ENCODE peak calls at places on chromosomes 1 and 21, in four cellular contexts. One of them, this sample, is unnamed.

GRCh38 chr21:45281411-45282282 is 6.0 kb downstream of the POFUT2 start:
- DNase-seq in NB4: no peak
- DNase-seq in body of pancreas: no peak
- DNase-seq in esophagus squamous epithelium: no peak
- DNase-seq in this sample: peak; percentile 66

GRCh38 chr1:228082975-228083870 is 715 bp downstream of the ARF1 start:
- DNase-seq in NB4: peak; percentile 56
- DNase-seq in body of pancreas: peak; percentile 65
- DNase-seq in esophagus squamous epithelium: no peak
- DNase-seq in this sample: peak; percentile 87

GRCh38 chr1:168606096-168606495 is 29.7 kb downstream of the XCL1 start:
- DNase-seq in NB4: no peak
- DNase-seq in body of pancreas: no peak
- DNase-seq in esophagus squamous epithelium: no peak
- DNase-seq in this sample: no peak

GRCh38 chr1:4002061-4002521 is 102.0 kb upstream of the C1orf174 start:
- DNase-seq in NB4: no peak
- DNase-seq in body of pancreas: no peak
- DNase-seq in esophagus squamous epithelium: no peak
- DNase-seq in this sample: peak; percentile 56

GRCh38 chr1:86913399-86913895 is 479 bp downstream of the SELENOF start:
- DNase-seq in NB4: peak; percentile 64
- DNase-seq in body of pancreas: peak; percentile 40
- DNase-seq in esophagus squamous epithelium: no peak
- DNase-seq in this sample: no peak

GRCh38 chr1:29465755-29466154 is 229.4 kb downstream of the PTPRU start:
- DNase-seq in NB4: peak; percentile 18
- DNase-seq in body of pancreas: no peak
- DNase-seq in esophagus squamous epithelium: no peak
- DNase-seq in this sample: peak; percentile 6

GRCh38 chr21:9767592-9768375 is 753.6 kb upstream of the TPTE start:
- DNase-seq in NB4: no peak
- DNase-seq in body of pancreas: no peak
- DNase-seq in esophagus squamous epithelium: no peak
- DNase-seq in this sample: no peak

GRCh38 chr1:100445565-100445964 is 92.4 kb upstream of the GPR88 start:
- DNase-seq in NB4: no peak
- DNase-seq in body of pancreas: no peak
- DNase-seq in esophagus squamous epithelium: no peak
- DNase-seq in this sample: no peak

GRCh38 chr1:1874901-1875300 is 16.0 kb downstream of the GNB1 start:
- DNase-seq in NB4: no peak
- DNase-seq in body of pancreas: no peak
- DNase-seq in esophagus squamous epithelium: no peak
- DNase-seq in this sample: no peak

GRCh38 chr1:100670083-100670482 is 49.5 kb upstream of the VCAM1 start:
- DNase-seq in NB4: no peak
- DNase-seq in body of pancreas: no peak
- DNase-seq in esophagus squamous epithelium: no peak
- DNase-seq in this sample: no peak

GRCh38 chr1:160416369-160416768 is 16.0 kb downstream of the VANGL2 start:
- DNase-seq in NB4: peak; percentile 39
- DNase-seq in body of pancreas: peak; percentile 22
- DNase-seq in esophagus squamous epithelium: no peak
- DNase-seq in this sample: no peak

GRCh38 chr1:9164537-9164910 is 35.6 kb upstream of the GPR157 start:
- DNase-seq in NB4: no peak
- DNase-seq in body of pancreas: no peak
- DNase-seq in esophagus squamous epithelium: no peak
- DNase-seq in this sample: no peak

GRCh38 chr1:174875306-174875705 is 124.4 kb upstream of the CACYBP start:
- DNase-seq in NB4: no peak
- DNase-seq in body of pancreas: peak; percentile 91
- DNase-seq in esophagus squamous epithelium: no peak
- DNase-seq in this sample: no peak

GRCh38 chr1:214416417-214417212 is 134.8 kb downstream of the PTPN14 start:
- DNase-seq in NB4: no peak
- DNase-seq in body of pancreas: no peak
- DNase-seq in esophagus squamous epithelium: no peak
- DNase-seq in this sample: no peak

GRCh38 chr1:168397806-168398205 is 117.1 kb downstream of the TBX19 start:
- DNase-seq in NB4: no peak
- DNase-seq in body of pancreas: no peak
- DNase-seq in esophagus squamous epithelium: no peak
- DNase-seq in this sample: no peak

GRCh38 chr1:91555821-91556531 is 55.3 kb downstream of the CDC7 start:
- DNase-seq in NB4: no peak
- DNase-seq in body of pancreas: no peak
- DNase-seq in esophagus squamous epithelium: no peak
- DNase-seq in this sample: no peak

GRCh38 chr1:101548376-101548775 is 311.6 kb downstream of the S1PR1 start:
- DNase-seq in NB4: no peak
- DNase-seq in body of pancreas: no peak
- DNase-seq in esophagus squamous epithelium: no peak
- DNase-seq in this sample: no peak

GRCh38 chr1:116168277-116169032 is 57.3 kb downstream of the MAB21L3 start:
- DNase-seq in NB4: peak; percentile 74
- DNase-seq in body of pancreas: peak; percentile 90
- DNase-seq in esophagus squamous epithelium: peak; percentile 9
- DNase-seq in this sample: peak; percentile 90

GRCh38 chr1:181675091-181675490 is 191.8 kb downstream of the CACNA1E start:
- DNase-seq in NB4: no peak
- DNase-seq in body of pancreas: no peak
- DNase-seq in esophagus squamous epithelium: no peak
- DNase-seq in this sample: no peak

GRCh38 chr1:48471103-48471502 is 901 bp downstream of the SPATA6 start:
- DNase-seq in NB4: no peak
- DNase-seq in body of pancreas: no peak
- DNase-seq in esophagus squamous epithelium: no peak
- DNase-seq in this sample: peak; percentile 75

GRCh38 chr1:85328713-85329376 is 52.4 kb upstream of the BCL10 start:
- DNase-seq in NB4: no peak
- DNase-seq in body of pancreas: peak; percentile 14
- DNase-seq in esophagus squamous epithelium: no peak
- DNase-seq in this sample: no peak

GRCh38 chr1:113874017-113874879 is 2.7 kb upstream of the PTPN22 start:
- DNase-seq in NB4: peak; percentile 71
- DNase-seq in body of pancreas: peak; percentile 74
- DNase-seq in esophagus squamous epithelium: no peak
- DNase-seq in this sample: no peak

GRCh38 chr1:58065520-58065919 is 481.0 kb downstream of the OMA1 start:
- DNase-seq in NB4: no peak
- DNase-seq in body of pancreas: no peak
- DNase-seq in esophagus squamous epithelium: no peak
- DNase-seq in this sample: no peak

GRCh38 chr1:154575147-154575927 is 7.8 kb downstream of the CHRNB2 start:
- DNase-seq in NB4: no peak
- DNase-seq in body of pancreas: no peak
- DNase-seq in esophagus squamous epithelium: no peak
- DNase-seq in this sample: no peak

GRCh38 chr21:41137889-41138288 is 30.1 kb upstream of the BACE2 start:
- DNase-seq in NB4: no peak
- DNase-seq in body of pancreas: no peak
- DNase-seq in esophagus squamous epithelium: no peak
- DNase-seq in this sample: no peak

GRCh38 chr1:54464477-54465146 is 58.4 kb upstream of the SSBP3 start:
- DNase-seq in NB4: peak; percentile 98
- DNase-seq in body of pancreas: no peak
- DNase-seq in esophagus squamous epithelium: no peak
- DNase-seq in this sample: peak; percentile 53

GRCh38 chr1:12275370-12275769 is 45.5 kb downstream of the VPS13D start:
- DNase-seq in NB4: peak; percentile 38
- DNase-seq in body of pancreas: peak; percentile 42
- DNase-seq in esophagus squamous epithelium: no peak
- DNase-seq in this sample: no peak

GRCh38 chr1:107689157-107689556 is 275.8 kb downstream of the VAV3 start:
- DNase-seq in NB4: no peak
- DNase-seq in body of pancreas: no peak
- DNase-seq in esophagus squamous epithelium: no peak
- DNase-seq in this sample: peak; percentile 78

GRCh38 chr1:106290805-106291537 is 765.5 kb upstream of the PRMT6 start:
- DNase-seq in NB4: no peak
- DNase-seq in body of pancreas: no peak
- DNase-seq in esophagus squamous epithelium: no peak
- DNase-seq in this sample: no peak

GRCh38 chr1:229186373-229187056 is 84.4 kb upstream of the RAB4A start:
- DNase-seq in NB4: no peak
- DNase-seq in body of pancreas: no peak
- DNase-seq in esophagus squamous epithelium: no peak
- DNase-seq in this sample: no peak

GRCh38 chr1:106615473-106615872 is 441.0 kb upstream of the PRMT6 start:
- DNase-seq in NB4: no peak
- DNase-seq in body of pancreas: no peak
- DNase-seq in esophagus squamous epithelium: no peak
- DNase-seq in this sample: no peak

GRCh38 chr1:89670168-89670567 is 37.2 kb downstream of the LRRC8C start:
- DNase-seq in NB4: no peak
- DNase-seq in body of pancreas: no peak
- DNase-seq in esophagus squamous epithelium: no peak
- DNase-seq in this sample: no peak

GRCh38 chr1:20958430-20958829 is 171.3 kb upstream of the HP1BP3 start:
- DNase-seq in NB4: peak; percentile 9
- DNase-seq in body of pancreas: no peak
- DNase-seq in esophagus squamous epithelium: no peak
- DNase-seq in this sample: no peak

GRCh38 chr1:40161125-40161887 is at the start of gene RLF:
- DNase-seq in NB4: peak; percentile 94
- DNase-seq in body of pancreas: peak; percentile 95
- DNase-seq in esophagus squamous epithelium: peak; percentile 83
- DNase-seq in this sample: peak; percentile 98
- TF ChIP-seq CTCF in NB4: no peak
- TF ChIP-seq CTCF in body of pancreas: no peak
- TF ChIP-seq CTCF in esophagus squamous epithelium: no peak
- TF ChIP-seq CTCF in this sample: peak; percentile 8

DNA sequence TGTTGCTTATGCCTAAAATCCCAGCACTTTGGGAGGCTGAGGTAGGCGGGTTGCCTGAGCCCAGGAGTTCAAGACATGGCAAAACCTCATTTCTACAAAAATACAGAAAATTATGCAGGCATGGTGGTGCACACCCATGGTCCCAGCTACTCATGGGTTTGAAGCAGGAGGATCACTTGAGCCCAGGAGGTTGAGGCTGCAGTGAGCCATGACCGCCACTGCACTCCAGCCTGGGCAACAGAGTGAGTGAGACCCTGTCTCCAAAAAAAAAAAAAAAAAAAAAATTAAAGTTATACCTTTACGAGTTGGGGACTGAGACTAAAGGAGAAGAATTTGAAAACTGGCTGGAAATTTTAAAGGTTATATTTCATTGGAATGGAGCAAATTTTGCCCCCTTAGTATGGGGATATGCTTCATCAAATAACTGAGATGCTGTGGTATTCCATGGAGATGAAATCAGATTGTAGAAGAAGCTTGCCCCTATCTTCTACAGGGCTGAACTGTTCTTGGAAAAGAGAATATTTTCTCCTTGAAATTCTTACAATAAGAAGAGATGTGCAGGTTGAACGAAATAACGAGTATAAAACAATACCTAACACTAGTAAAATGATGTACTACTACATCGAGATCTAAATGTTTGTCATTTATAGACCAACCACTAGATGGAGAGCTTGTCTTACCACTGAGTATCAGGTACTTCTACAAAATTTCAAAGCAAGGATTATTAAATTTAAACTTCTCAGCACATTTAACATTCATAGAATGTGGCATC is 34.9 kb upstream of the SCYL3 start:
- DNase-seq in NB4: peak; percentile 54
- DNase-seq in body of pancreas: no peak
- DNase-seq in esophagus squamous epithelium: no peak
- DNase-seq in this sample: no peak
- TF ChIP-seq POLR2A in NB4: no peak
- TF ChIP-seq POLR2A in body of pancreas: no peak
- TF ChIP-seq POLR2A in esophagus squamous epithelium: no peak
- TF ChIP-seq POLR2A in this sample: no peak

GRCh38 chr1:15847100-15847892 is at the start of gene SPEN:
- DNase-seq in NB4: peak; percentile 98
- DNase-seq in body of pancreas: peak; percentile 98
- DNase-seq in esophagus squamous epithelium: peak; percentile 89
- DNase-seq in this sample: peak; percentile 99
- TF ChIP-seq CTCF in NB4: no peak
- TF ChIP-seq CTCF in body of pancreas: no peak
- TF ChIP-seq CTCF in esophagus squamous epithelium: no peak
- TF ChIP-seq CTCF in this sample: peak; percentile 11

GRCh38 chr21:29342394-29342957 is 43.8 kb downstream of the BACH1 start:
- DNase-seq in NB4: no peak
- DNase-seq in body of pancreas: peak; percentile 57
- DNase-seq in esophagus squamous epithelium: no peak
- DNase-seq in this sample: peak; percentile 82
- TF ChIP-seq POLR2A in NB4: no peak
- TF ChIP-seq POLR2A in body of pancreas: no peak
- TF ChIP-seq POLR2A in esophagus squamous epithelium: no peak
- TF ChIP-seq POLR2A in this sample: no peak

DNA sequence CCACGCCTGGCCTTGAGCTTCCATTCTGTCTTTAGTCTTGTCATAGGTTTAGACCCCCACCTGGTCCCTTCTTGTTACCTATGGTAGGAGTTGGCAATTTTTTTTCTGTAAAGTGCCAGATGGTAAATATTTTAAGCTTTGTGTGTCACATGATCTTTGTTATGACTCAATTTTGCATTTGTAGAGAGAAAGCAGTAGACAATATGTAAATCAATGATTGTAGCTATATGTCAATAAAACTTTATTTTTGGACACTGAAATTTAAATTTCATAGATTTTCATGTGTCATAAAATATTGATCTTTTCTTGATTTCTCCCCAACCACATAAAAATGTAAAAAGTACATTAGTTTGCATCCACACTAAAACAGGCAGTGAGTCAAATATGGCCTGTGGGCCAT is 8.0 kb downstream of the MKNK1 start:
- DNase-seq in NB4: no peak
- DNase-seq in body of pancreas: no peak
- DNase-seq in esophagus squamous epithelium: no peak
- DNase-seq in this sample: no peak
- TF ChIP-seq CTCF in NB4: no peak
- TF ChIP-seq CTCF in body of pancreas: no peak
- TF ChIP-seq CTCF in esophagus squamous epithelium: no peak
- TF ChIP-seq CTCF in this sample: no peak

GRCh38 chr1:222928212-222928611 is 113.4 kb downstream of the DISP1 start:
- DNase-seq in NB4: peak; percentile 9
- DNase-seq in body of pancreas: peak; percentile 83
- DNase-seq in esophagus squamous epithelium: no peak
- DNase-seq in this sample: peak; percentile 75
- TF ChIP-seq POLR2A in NB4: no peak
- TF ChIP-seq POLR2A in body of pancreas: peak; percentile 43
- TF ChIP-seq POLR2A in esophagus squamous epithelium: peak; percentile 13
- TF ChIP-seq POLR2A in this sample: no peak

This sample was measured in sigmoid colon.